ENCODE peak calls at places on chromosomes 7 and 10, in five cellular contexts. One of them, this sample, is unnamed.

GRCh38 chr7:15462721-15463389 is 99.0 kb downstream of the AGMO start:
- DNase-seq in CD8-positive, alpha-beta memory T cell: no peak
- DNase-seq in stimulated activated CD8-positive, alpha-beta memory T cell treated with anti-CD3 and anti-CD28 coated beads, Interleukin-4, amount 100 ng/mL, for 1 hour: no peak
- DNase-seq in HT1080: no peak
- DNase-seq in NCI-H1436: no peak
- DNase-seq in this sample: no peak

GRCh38 chr10:60767424-60767823 is 10.9 kb upstream of the CDK1 start:
- DNase-seq in stimulated activated CD8-positive, alpha-beta memory T cell treated with anti-CD3 and anti-CD28 coated beads, Interleukin-4, amount 100 ng/mL, for 1 hour: no peak
- DNase-seq in NCI-H1436: no peak
- DNase-seq in HT1080: no peak
- DNase-seq in CD8-positive, alpha-beta memory T cell: no peak
- DNase-seq in this sample: no peak

GRCh38 chr10:102240467-102241036 is 760 bp downstream of the PITX3 start:
- DNase-seq in NCI-H1436: no peak
- DNase-seq in CD8-positive, alpha-beta memory T cell: no peak
- DNase-seq in HT1080: no peak
- DNase-seq in stimulated activated CD8-positive, alpha-beta memory T cell treated with anti-CD3 and anti-CD28 coated beads, Interleukin-4, amount 100 ng/mL, for 1 hour: no peak
- DNase-seq in this sample: no peak

GRCh38 chr7:142880886-142881505 is 4.5 kb downstream of the TRPV6 start:
- DNase-seq in HT1080: peak
- DNase-seq in stimulated activated CD8-positive, alpha-beta memory T cell treated with anti-CD3 and anti-CD28 coated beads, Interleukin-4, amount 100 ng/mL, for 1 hour: no peak
- DNase-seq in CD8-positive, alpha-beta memory T cell: peak
- DNase-seq in NCI-H1436: no peak
- DNase-seq in this sample: no peak

GRCh38 chr7:29386196-29386765 is 177.4 kb upstream of the PRR15 start:
- DNase-seq in HT1080: no peak
- DNase-seq in NCI-H1436: peak
- DNase-seq in stimulated activated CD8-positive, alpha-beta memory T cell treated with anti-CD3 and anti-CD28 coated beads, Interleukin-4, amount 100 ng/mL, for 1 hour: no peak
- DNase-seq in CD8-positive, alpha-beta memory T cell: no peak
- DNase-seq in this sample: no peak

GRCh38 chr10:86423739-86424138 is 57.1 kb upstream of the GRID1 start:
- DNase-seq in stimulated activated CD8-positive, alpha-beta memory T cell treated with anti-CD3 and anti-CD28 coated beads, Interleukin-4, amount 100 ng/mL, for 1 hour: no peak
- DNase-seq in HT1080: no peak
- DNase-seq in CD8-positive, alpha-beta memory T cell: no peak
- DNase-seq in NCI-H1436: no peak
- DNase-seq in this sample: no peak

GRCh38 chr10:11536256-11536655 is 75.2 kb downstream of the USP6NL start:
- DNase-seq in HT1080: no peak
- DNase-seq in stimulated activated CD8-positive, alpha-beta memory T cell treated with anti-CD3 and anti-CD28 coated beads, Interleukin-4, amount 100 ng/mL, for 1 hour: no peak
- DNase-seq in CD8-positive, alpha-beta memory T cell: no peak
- DNase-seq in NCI-H1436: no peak
- DNase-seq in this sample: no peak

GRCh38 chr7:85628187-85628586 is 441.3 kb upstream of the SEMA3D start:
- DNase-seq in CD8-positive, alpha-beta memory T cell: no peak
- DNase-seq in NCI-H1436: no peak
- DNase-seq in stimulated activated CD8-positive, alpha-beta memory T cell treated with anti-CD3 and anti-CD28 coated beads, Interleukin-4, amount 100 ng/mL, for 1 hour: no peak
- DNase-seq in HT1080: no peak
- DNase-seq in this sample: no peak

GRCh38 chr10:7260912-7261700 is 149.7 kb downstream of the SFMBT2 start:
- DNase-seq in stimulated activated CD8-positive, alpha-beta memory T cell treated with anti-CD3 and anti-CD28 coated beads, Interleukin-4, amount 100 ng/mL, for 1 hour: no peak
- DNase-seq in NCI-H1436: no peak
- DNase-seq in CD8-positive, alpha-beta memory T cell: no peak
- DNase-seq in HT1080: no peak
- DNase-seq in this sample: no peak

GRCh38 chr10:129332476-129332875 is 134.6 kb upstream of the MGMT start:
- DNase-seq in stimulated activated CD8-positive, alpha-beta memory T cell treated with anti-CD3 and anti-CD28 coated beads, Interleukin-4, amount 100 ng/mL, for 1 hour: no peak
- DNase-seq in NCI-H1436: no peak
- DNase-seq in CD8-positive, alpha-beta memory T cell: no peak
- DNase-seq in HT1080: peak
- DNase-seq in this sample: no peak

GRCh38 chr10:100327007-100327700 is 2.9 kb downstream of the PKD2L1 start:
- DNase-seq in stimulated activated CD8-positive, alpha-beta memory T cell treated with anti-CD3 and anti-CD28 coated beads, Interleukin-4, amount 100 ng/mL, for 1 hour: no peak
- DNase-seq in NCI-H1436: no peak
- DNase-seq in HT1080: no peak
- DNase-seq in CD8-positive, alpha-beta memory T cell: no peak
- DNase-seq in this sample: no peak

GRCh38 chr7:98352621-98353020 is 48.3 kb downstream of the BAIAP2L1 start:
- DNase-seq in HT1080: peak
- DNase-seq in NCI-H1436: no peak
- DNase-seq in stimulated activated CD8-positive, alpha-beta memory T cell treated with anti-CD3 and anti-CD28 coated beads, Interleukin-4, amount 100 ng/mL, for 1 hour: no peak
- DNase-seq in CD8-positive, alpha-beta memory T cell: no peak
- DNase-seq in this sample: no peak